ENCODE peak calls at places on chromosomes 1 and 21, in ten cellular contexts. One of them, this sample, is unnamed.

GRCh38 chr21:35052786-35053185 is 3.7 kb upstream of the RUNX1 start:
- DNase-seq in RWPE1: no peak
- DNase-seq in bronchial epithelial cell: no peak
- DNase-seq in Daoy: no peak
- DNase-seq in ecto neural progenitor cell: no peak
- DNase-seq in H9: no peak
- DNase-seq in astrocyte of the spinal cord: no peak
- DNase-seq in NCI-H526: peak; percentile 6
- DNase-seq in SW480: no peak
- DNase-seq in left lung: no peak
- DNase-seq in this sample: no peak

GRCh38 chr1:92476071-92476607 is 10.6 kb downstream of the GFI1 start:
- DNase-seq in SW480: no peak
- DNase-seq in left lung: no peak
- DNase-seq in H9: peak; percentile 38
- DNase-seq in Daoy: no peak
- DNase-seq in NCI-H526: no peak
- DNase-seq in bronchial epithelial cell: no peak
- DNase-seq in astrocyte of the spinal cord: no peak
- DNase-seq in RWPE1: no peak
- DNase-seq in ecto neural progenitor cell: no peak
- DNase-seq in this sample: no peak

GRCh38 chr1:151314137-151314875 is 12.9 kb downstream of the PI4KB start:
- DNase-seq in left lung: peak; percentile 67
- DNase-seq in astrocyte of the spinal cord: peak; percentile 86
- DNase-seq in NCI-H526: no peak
- DNase-seq in RWPE1: peak; percentile 46
- DNase-seq in H9: no peak
- DNase-seq in Daoy: peak; percentile 64
- DNase-seq in SW480: no peak
- DNase-seq in ecto neural progenitor cell: no peak
- DNase-seq in bronchial epithelial cell: no peak
- DNase-seq in this sample: no peak

GRCh38 chr1:18645172-18646090 is 14.8 kb downstream of the PAX7 start:
- DNase-seq in bronchial epithelial cell: no peak
- DNase-seq in left lung: no peak
- DNase-seq in SW480: no peak
- DNase-seq in RWPE1: no peak
- DNase-seq in Daoy: no peak
- DNase-seq in NCI-H526: peak; percentile 28
- DNase-seq in H9: peak; percentile 79
- DNase-seq in ecto neural progenitor cell: peak; percentile 79
- DNase-seq in astrocyte of the spinal cord: no peak
- DNase-seq in this sample: no peak

GRCh38 chr1:209875510-209875909 is 47.7 kb downstream of the UTP25 start:
- DNase-seq in bronchial epithelial cell: peak; percentile 52
- DNase-seq in SW480: peak; percentile 43
- DNase-seq in RWPE1: no peak
- DNase-seq in left lung: no peak
- DNase-seq in Daoy: peak; percentile 83
- DNase-seq in H9: peak; percentile 60
- DNase-seq in astrocyte of the spinal cord: peak; percentile 92
- DNase-seq in ecto neural progenitor cell: no peak
- DNase-seq in NCI-H526: peak; percentile 46
- DNase-seq in this sample: peak; percentile 37

GRCh38 chr1:245283001-245283400 is 128.2 kb downstream of the KIF26B start:
- DNase-seq in NCI-H526: no peak
- DNase-seq in ecto neural progenitor cell: no peak
- DNase-seq in astrocyte of the spinal cord: no peak
- DNase-seq in Daoy: no peak
- DNase-seq in left lung: no peak
- DNase-seq in bronchial epithelial cell: no peak
- DNase-seq in H9: no peak
- DNase-seq in SW480: no peak
- DNase-seq in RWPE1: no peak
- DNase-seq in this sample: peak; percentile 3

GRCh38 chr1:151146072-151146415 is 387 bp downstream of the SEMA6C start:
- DNase-seq in NCI-H526: peak; percentile 84
- DNase-seq in ecto neural progenitor cell: peak; percentile 55
- DNase-seq in H9: no peak
- DNase-seq in RWPE1: no peak
- DNase-seq in bronchial epithelial cell: no peak
- DNase-seq in astrocyte of the spinal cord: no peak
- DNase-seq in Daoy: no peak
- DNase-seq in left lung: no peak
- DNase-seq in SW480: no peak
- DNase-seq in this sample: no peak

GRCh38 chr1:24659993-24660665 is 17.0 kb downstream of the SRRM1 start:
- DNase-seq in Daoy: no peak
- DNase-seq in H9: no peak
- DNase-seq in ecto neural progenitor cell: no peak
- DNase-seq in NCI-H526: no peak
- DNase-seq in SW480: no peak
- DNase-seq in RWPE1: no peak
- DNase-seq in astrocyte of the spinal cord: no peak
- DNase-seq in left lung: no peak
- DNase-seq in bronchial epithelial cell: no peak
- DNase-seq in this sample: no peak

GRCh38 chr1:222042120-222042519 is 300.2 kb upstream of the DUSP10 start:
- DNase-seq in H9: no peak
- DNase-seq in ecto neural progenitor cell: no peak
- DNase-seq in left lung: no peak
- DNase-seq in SW480: no peak
- DNase-seq in Daoy: no peak
- DNase-seq in NCI-H526: no peak
- DNase-seq in RWPE1: no peak
- DNase-seq in bronchial epithelial cell: no peak
- DNase-seq in astrocyte of the spinal cord: peak; percentile 56
- DNase-seq in this sample: no peak